ENCODE peak calls at places on chromosomes 1 and 21, in ten cellular contexts. One of them, this sample, is unnamed.

GRCh38 chr1:5965586-5966131 is 26.6 kb downstream of the NPHP4 start:
- DNase-seq in effector memory CD8-positive, alpha-beta T cell: no peak
- DNase-seq in left cardiac atrium: no peak
- DNase-seq in CD4-positive, alpha-beta T cell: no peak
- DNase-seq in SK-N-SH: no peak
- DNase-seq in stimulated activated naive CD8-positive, alpha-beta T cell treated with anti-CD3 and anti-CD28 coated beads, Interleukin-15, Interleukin-2, amounts not matched to agents 100 U/mL and 50 U/mL, for 24 hours: no peak
- DNase-seq in NCI-H146: no peak
- DNase-seq in AG08396: no peak
- DNase-seq in AG08395: no peak
- DNase-seq in choroid plexus epithelial cell: no peak
- DNase-seq in this sample: no peak

GRCh38 chr21:32494946-32495703 is 82.6 kb downstream of the EVA1C start:
- DNase-seq in effector memory CD8-positive, alpha-beta T cell: no peak
- DNase-seq in left cardiac atrium: no peak
- DNase-seq in CD4-positive, alpha-beta T cell: no peak
- DNase-seq in SK-N-SH: no peak
- DNase-seq in stimulated activated naive CD8-positive, alpha-beta T cell treated with anti-CD3 and anti-CD28 coated beads, Interleukin-15, Interleukin-2, amounts not matched to agents 100 U/mL and 50 U/mL, for 24 hours: no peak
- DNase-seq in NCI-H146: no peak
- DNase-seq in AG08396: no peak
- DNase-seq in AG08395: peak; percentile 59
- DNase-seq in choroid plexus epithelial cell: peak; percentile 63
- DNase-seq in this sample: no peak

GRCh38 chr1:189775343-189775742 is 702.3 kb downstream of the BRINP3 start:
- DNase-seq in effector memory CD8-positive, alpha-beta T cell: no peak
- DNase-seq in left cardiac atrium: no peak
- DNase-seq in CD4-positive, alpha-beta T cell: no peak
- DNase-seq in SK-N-SH: no peak
- DNase-seq in stimulated activated naive CD8-positive, alpha-beta T cell treated with anti-CD3 and anti-CD28 coated beads, Interleukin-15, Interleukin-2, amounts not matched to agents 100 U/mL and 50 U/mL, for 24 hours: no peak
- DNase-seq in NCI-H146: no peak
- DNase-seq in AG08396: peak; percentile 10
- DNase-seq in AG08395: no peak
- DNase-seq in choroid plexus epithelial cell: peak; percentile 94
- DNase-seq in this sample: peak; percentile 54

GRCh38 chr1:75083848-75084514 is 50.2 kb upstream of the LHX8 start:
- DNase-seq in effector memory CD8-positive, alpha-beta T cell: no peak
- DNase-seq in left cardiac atrium: no peak
- DNase-seq in CD4-positive, alpha-beta T cell: no peak
- DNase-seq in SK-N-SH: no peak
- DNase-seq in stimulated activated naive CD8-positive, alpha-beta T cell treated with anti-CD3 and anti-CD28 coated beads, Interleukin-15, Interleukin-2, amounts not matched to agents 100 U/mL and 50 U/mL, for 24 hours: no peak
- DNase-seq in NCI-H146: no peak
- DNase-seq in AG08396: no peak
- DNase-seq in AG08395: no peak
- DNase-seq in choroid plexus epithelial cell: no peak
- DNase-seq in this sample: peak; percentile 23

GRCh38 chr21:38902608-38903445 is 97.1 kb downstream of the ETS2 start:
- DNase-seq in effector memory CD8-positive, alpha-beta T cell: no peak
- DNase-seq in left cardiac atrium: no peak
- DNase-seq in CD4-positive, alpha-beta T cell: no peak
- DNase-seq in SK-N-SH: no peak
- DNase-seq in stimulated activated naive CD8-positive, alpha-beta T cell treated with anti-CD3 and anti-CD28 coated beads, Interleukin-15, Interleukin-2, amounts not matched to agents 100 U/mL and 50 U/mL, for 24 hours: no peak
- DNase-seq in NCI-H146: no peak
- DNase-seq in AG08396: no peak
- DNase-seq in AG08395: no peak
- DNase-seq in choroid plexus epithelial cell: no peak
- DNase-seq in this sample: no peak

GRCh38 chr1:170426596-170426995 is 105.4 kb upstream of the GORAB start:
- DNase-seq in effector memory CD8-positive, alpha-beta T cell: no peak
- DNase-seq in left cardiac atrium: no peak
- DNase-seq in CD4-positive, alpha-beta T cell: no peak
- DNase-seq in SK-N-SH: no peak
- DNase-seq in stimulated activated naive CD8-positive, alpha-beta T cell treated with anti-CD3 and anti-CD28 coated beads, Interleukin-15, Interleukin-2, amounts not matched to agents 100 U/mL and 50 U/mL, for 24 hours: no peak
- DNase-seq in NCI-H146: no peak
- DNase-seq in AG08396: no peak
- DNase-seq in AG08395: no peak
- DNase-seq in choroid plexus epithelial cell: no peak
- DNase-seq in this sample: no peak

GRCh38 chr1:93324486-93325464 is 20.9 kb upstream of the DR1 start:
- DNase-seq in effector memory CD8-positive, alpha-beta T cell: no peak
- DNase-seq in left cardiac atrium: no peak
- DNase-seq in CD4-positive, alpha-beta T cell: no peak
- DNase-seq in SK-N-SH: no peak
- DNase-seq in stimulated activated naive CD8-positive, alpha-beta T cell treated with anti-CD3 and anti-CD28 coated beads, Interleukin-15, Interleukin-2, amounts not matched to agents 100 U/mL and 50 U/mL, for 24 hours: no peak
- DNase-seq in NCI-H146: peak; percentile 11
- DNase-seq in AG08396: no peak
- DNase-seq in AG08395: peak; percentile 60
- DNase-seq in choroid plexus epithelial cell: peak; percentile 79
- DNase-seq in this sample: peak; percentile 61

GRCh38 chr1:7613106-7613850 is 157.8 kb upstream of the VAMP3 start:
- DNase-seq in effector memory CD8-positive, alpha-beta T cell: no peak
- DNase-seq in left cardiac atrium: peak; percentile 45
- DNase-seq in CD4-positive, alpha-beta T cell: no peak
- DNase-seq in SK-N-SH: no peak
- DNase-seq in stimulated activated naive CD8-positive, alpha-beta T cell treated with anti-CD3 and anti-CD28 coated beads, Interleukin-15, Interleukin-2, amounts not matched to agents 100 U/mL and 50 U/mL, for 24 hours: no peak
- DNase-seq in NCI-H146: no peak
- DNase-seq in AG08396: peak; percentile 29
- DNase-seq in AG08395: no peak
- DNase-seq in choroid plexus epithelial cell: no peak
- DNase-seq in this sample: no peak

GRCh38 chr1:60427194-60427593 is 353.6 kb upstream of the C1orf87 start:
- DNase-seq in effector memory CD8-positive, alpha-beta T cell: no peak
- DNase-seq in left cardiac atrium: no peak
- DNase-seq in CD4-positive, alpha-beta T cell: no peak
- DNase-seq in SK-N-SH: no peak
- DNase-seq in stimulated activated naive CD8-positive, alpha-beta T cell treated with anti-CD3 and anti-CD28 coated beads, Interleukin-15, Interleukin-2, amounts not matched to agents 100 U/mL and 50 U/mL, for 24 hours: no peak
- DNase-seq in NCI-H146: no peak
- DNase-seq in AG08396: no peak
- DNase-seq in AG08395: no peak
- DNase-seq in choroid plexus epithelial cell: no peak
- DNase-seq in this sample: no peak

GRCh38 chr1:185440877-185441276 is 123.8 kb upstream of the IVNS1ABP start:
- DNase-seq in effector memory CD8-positive, alpha-beta T cell: no peak
- DNase-seq in left cardiac atrium: no peak
- DNase-seq in CD4-positive, alpha-beta T cell: no peak
- DNase-seq in SK-N-SH: no peak
- DNase-seq in stimulated activated naive CD8-positive, alpha-beta T cell treated with anti-CD3 and anti-CD28 coated beads, Interleukin-15, Interleukin-2, amounts not matched to agents 100 U/mL and 50 U/mL, for 24 hours: no peak
- DNase-seq in NCI-H146: no peak
- DNase-seq in AG08396: no peak
- DNase-seq in AG08395: peak; percentile 37
- DNase-seq in choroid plexus epithelial cell: peak; percentile 68
- DNase-seq in this sample: no peak

GRCh38 chr1:243253927-243254232 is 1.2 kb downstream of the CEP170 start:
- DNase-seq in effector memory CD8-positive, alpha-beta T cell: no peak
- DNase-seq in left cardiac atrium: no peak
- DNase-seq in CD4-positive, alpha-beta T cell: no peak
- DNase-seq in SK-N-SH: no peak
- DNase-seq in stimulated activated naive CD8-positive, alpha-beta T cell treated with anti-CD3 and anti-CD28 coated beads, Interleukin-15, Interleukin-2, amounts not matched to agents 100 U/mL and 50 U/mL, for 24 hours: no peak
- DNase-seq in NCI-H146: peak; percentile 60
- DNase-seq in AG08396: no peak
- DNase-seq in AG08395: no peak
- DNase-seq in choroid plexus epithelial cell: no peak
- DNase-seq in this sample: no peak

GRCh38 chr1:17768651-17769241 is 13.6 kb downstream of the ACTL8 start:
- DNase-seq in effector memory CD8-positive, alpha-beta T cell: no peak
- DNase-seq in left cardiac atrium: peak; percentile 69
- DNase-seq in CD4-positive, alpha-beta T cell: no peak
- DNase-seq in SK-N-SH: no peak
- DNase-seq in stimulated activated naive CD8-positive, alpha-beta T cell treated with anti-CD3 and anti-CD28 coated beads, Interleukin-15, Interleukin-2, amounts not matched to agents 100 U/mL and 50 U/mL, for 24 hours: no peak
- DNase-seq in NCI-H146: no peak
- DNase-seq in AG08396: peak; percentile 67
- DNase-seq in AG08395: peak; percentile 61
- DNase-seq in choroid plexus epithelial cell: peak; percentile 81
- DNase-seq in this sample: peak; percentile 74

This sample was measured in HS-5.